ENCODE peak calls at places on chromosomes 2 and 18, in four cellular contexts. K is HepG2, A is GM12878, Y is SK-N-SH. R is an unnamed sample.

GRCh38 chr2:104872866-104873688 is 19.2 kb downstream of the POU3F3 start:
- DNase-seq in K (peak), A (no peak), Y (peak), R (peak)

GRCh38 chr2:792687-793086 is 115.5 kb upstream of the TMEM18 start:
- DNase-seq in K (no peak), A (no peak), Y (no peak), R (no peak)

GRCh38 chr2:73979021-73979420 is 5.7 kb upstream of the TET3 start:
- DNase-seq in K (no peak), A (no peak), Y (no peak), R (no peak)

GRCh38 chr2:43240762-43241150 is 14.3 kb upstream of the ZFP36L2 start:
- DNase-seq in K (no peak), A (no peak), Y (no peak), R (no peak)

GRCh38 chr2:228927028-228928010 is 343.8 kb downstream of the PID1 start:
- DNase-seq in K (no peak), A (no peak), Y (no peak), R (no peak)

GRCh38 chr2:154620490-154620889 is 78.0 kb upstream of the KCNJ3 start:
- DNase-seq in K (no peak), A (no peak), Y (no peak), R (no peak)

GRCh38 chr2:189157431-189157830 is 22.1 kb downstream of the COL5A2 start:
- DNase-seq in K (no peak), A (no peak), Y (no peak), R (no peak)

GRCh38 chr2:36478999-36479398 is 119.0 kb downstream of the FEZ2 start:
- DNase-seq in K (no peak), A (no peak), Y (no peak), R (no peak)

GRCh38 chr2:99854236-99854852 is 288.0 kb downstream of the AFF3 start:
- DNase-seq in K (no peak), A (no peak), Y (no peak), R (no peak)

GRCh38 chr2:236745420-236746210 is 176.0 kb downstream of the ACKR3 start:
- DNase-seq in K (peak), A (no peak), Y (no peak), R (peak)

DNA sequence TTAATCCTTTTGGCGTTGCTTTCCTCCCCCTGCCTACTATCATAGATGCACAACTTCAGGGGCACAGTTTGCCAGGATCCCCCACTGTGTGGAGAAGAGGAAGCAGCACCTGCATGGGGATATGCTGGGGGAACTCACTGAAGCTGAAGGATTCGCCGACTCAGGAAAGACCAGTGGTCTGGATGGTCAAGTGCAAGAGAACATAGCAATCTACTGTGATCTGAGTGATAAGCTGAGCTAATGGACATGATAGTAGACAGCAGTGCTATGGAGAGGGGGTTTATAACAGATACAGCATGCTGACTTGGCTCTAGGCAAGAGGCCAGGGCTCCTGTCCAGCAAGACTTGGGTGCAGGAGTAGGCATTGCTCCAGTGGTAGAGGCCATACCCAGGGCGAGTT is 124.4 kb upstream of the NRP2 start:
- DNase-seq in K (no peak), A (no peak), Y (peak), R (no peak)
- TF ChIP-seq CTCF in K (no peak), A (no peak), Y (no peak), R (no peak)

DNA sequence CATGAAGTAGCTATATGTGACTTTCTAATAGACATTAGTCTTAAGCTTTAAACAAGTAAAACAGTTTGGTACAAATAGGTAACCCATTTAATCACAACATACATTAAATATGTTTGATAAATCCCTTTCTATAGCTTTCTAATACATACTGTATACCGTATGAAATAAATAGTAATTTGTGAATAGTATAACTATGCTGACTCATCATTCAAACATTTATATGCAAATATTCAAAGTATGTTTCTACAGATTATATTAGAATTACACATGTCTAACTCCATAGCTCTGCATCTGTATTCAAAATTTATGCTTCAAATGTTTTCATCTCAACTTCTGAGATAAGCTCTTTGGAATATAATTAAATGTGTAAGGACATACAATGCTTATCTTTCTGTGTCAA is 142.7 kb upstream of the ZNF804A start:
- DNase-seq in K (no peak), A (no peak), Y (no peak), R (no peak)
- TF ChIP-seq PBX3 in K (no peak), A (no peak), Y (no peak), R (no peak)

DNA sequence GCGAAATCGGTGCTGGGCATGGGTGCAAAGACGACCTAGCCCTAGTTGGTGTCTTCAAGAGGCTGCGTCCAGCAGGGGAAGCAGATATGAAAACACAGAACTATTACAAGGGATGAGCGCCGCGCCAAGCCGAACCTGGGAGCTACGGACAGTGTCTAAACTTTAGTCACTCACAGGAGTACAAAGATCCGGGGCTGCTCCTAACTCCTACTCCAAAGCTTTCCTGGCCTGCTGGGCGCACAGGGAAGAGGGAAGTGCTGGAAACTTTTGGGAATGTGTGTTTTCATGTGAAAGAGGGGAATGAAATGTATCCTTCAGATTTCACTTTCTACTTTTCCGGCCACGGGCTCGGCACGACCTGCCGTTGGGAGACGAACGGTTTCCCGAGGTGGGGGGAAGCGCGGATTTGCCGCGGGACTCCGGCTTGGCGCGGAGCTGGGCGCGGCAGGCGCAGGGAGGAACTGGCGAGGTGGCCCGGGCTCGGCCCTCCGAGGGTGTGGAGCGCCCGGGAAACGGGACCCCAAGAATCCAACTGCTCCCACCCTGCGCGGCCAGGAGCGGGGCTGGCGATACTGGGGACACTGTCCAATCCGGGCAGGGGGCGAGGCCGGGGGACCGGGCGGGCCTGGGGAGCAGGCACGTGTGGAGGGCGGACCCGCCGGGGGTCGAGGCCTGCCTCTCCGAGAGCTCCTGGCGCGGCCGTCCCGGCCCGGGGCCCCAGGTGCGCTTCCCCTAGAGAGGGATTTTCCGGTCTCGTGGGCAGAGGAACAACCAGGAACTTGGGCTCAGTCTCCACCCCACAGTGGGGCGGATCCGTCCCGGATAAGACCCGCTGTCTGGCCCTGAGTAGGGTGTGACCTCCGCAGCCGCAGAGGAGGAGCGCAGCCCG is at the start of gene ANXA4:
- DNase-seq in K (peak), A (no peak), Y (peak), R (peak)
- TF ChIP-seq CTCF in K (no peak), A (peak), Y (peak), R (no peak)

DNA sequence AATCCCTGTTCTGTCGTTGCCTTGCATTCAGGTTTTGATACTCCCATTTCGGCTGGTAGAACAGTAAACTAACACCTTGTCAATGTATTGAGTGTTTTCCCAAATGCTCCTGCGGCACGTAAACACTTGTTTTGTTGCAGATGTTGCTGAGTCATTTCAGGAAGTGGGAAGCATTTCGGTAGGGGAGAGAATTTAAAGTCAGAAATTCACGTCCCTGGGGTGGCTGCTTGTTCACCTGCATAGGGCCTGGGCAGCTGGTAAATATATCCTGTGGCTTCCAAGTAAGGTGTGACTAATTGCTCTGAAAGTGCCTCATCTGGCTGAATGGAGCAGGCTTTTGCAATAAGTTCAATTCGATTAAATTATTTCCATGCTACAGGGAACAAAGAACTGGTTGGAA is 5.1 kb downstream of the GALR1 start:
- DNase-seq in K (no peak), A (no peak), Y (no peak), R (no peak)
- TF ChIP-seq PBX3 in K (no peak), A (no peak), Y (no peak), R (no peak)

GRCh38 chr2:12348216-12348615 is 368.5 kb upstream of the TRIB2 start:
- DNase-seq in K (no peak), A (no peak), Y (no peak), R (no peak)
- TF ChIP-seq CTCF in K (no peak), A (no peak), Y (no peak), R (no peak)

DNA sequence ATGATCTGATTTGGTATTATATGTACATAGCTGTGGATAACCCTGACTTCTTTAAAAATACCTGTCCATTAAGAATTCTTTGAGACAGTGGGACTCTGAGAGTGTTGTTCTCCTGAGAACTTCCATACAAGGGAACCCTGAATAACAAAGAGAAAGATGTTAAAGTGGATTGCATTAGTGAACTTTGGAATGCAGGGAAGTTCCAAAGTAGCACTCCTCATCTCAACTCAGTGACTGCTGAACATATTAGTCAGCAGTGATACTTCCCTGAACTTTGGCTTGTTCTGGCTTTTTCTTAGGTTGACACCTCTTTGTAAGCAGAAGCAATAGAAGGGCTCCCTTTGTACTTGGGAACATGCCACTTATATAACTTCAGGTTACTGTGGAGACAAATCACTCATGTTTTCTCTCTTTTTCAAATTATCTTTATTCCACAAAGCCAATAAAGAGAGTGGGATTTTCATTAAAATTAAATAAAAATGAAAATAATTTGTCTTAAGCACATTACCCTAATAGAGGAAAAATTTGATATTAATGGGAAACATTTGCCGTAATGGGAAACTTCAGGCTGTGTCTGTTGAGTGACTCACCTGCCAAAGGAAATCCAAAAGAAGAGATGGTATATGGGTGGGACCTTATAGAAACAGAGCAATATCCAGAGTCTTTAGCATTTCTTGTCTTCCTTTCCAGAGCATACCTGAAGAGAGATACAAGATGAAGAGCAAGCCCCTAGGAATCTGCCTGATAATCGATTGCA is 33.3 kb downstream of the CFLAR start:
- DNase-seq in K (peak), A (no peak), Y (no peak), R (peak)
- TF ChIP-seq PBX3 in K (no peak), A (no peak), Y (peak), R (no peak)

GRCh38 chr2:109547280-109547679 is 66.5 kb downstream of the SEPTIN10 start:
- DNase-seq in K (no peak), A (no peak), Y (no peak), R (no peak)
- TF ChIP-seq CTCF in K (no peak), A (no peak), Y (peak), R (no peak)

GRCh38 chr18:61334491-61334850 is 1.2 kb downstream of the CDH20 start:
- DNase-seq in K (no peak), A (no peak), Y (no peak), R (no peak)

GRCh38 chr18:61333271-61333745 is at the start of gene CDH20:
- DNase-seq in K (no peak), A (no peak), Y (no peak), R (no peak)

GRCh38 chr18:61334951-61335736 is 1.9 kb downstream of the CDH20 start:
- DNase-seq in K (no peak), A (no peak), Y (no peak), R (no peak)

GRCh38 chr18:61335737-61336555 is 2.7 kb downstream of the CDH20 start:
- DNase-seq in K (no peak), A (no peak), Y (no peak), R (no peak)

GRCh38 chr18:61333746-61334490 is 688 bp downstream of the CDH20 start:
- DNase-seq in K (no peak), A (no peak), Y (peak), R (no peak)
- TF ChIP-seq PBX3 in K (no peak), A (no peak), Y (no peak), R (no peak)

GRCh38 chr18:7196421-7196820 is 34.5 kb upstream of the LRRC30 start:
- DNase-seq in K (no peak), A (no peak), Y (no peak), R (no peak)
- TF ChIP-seq CTCF in K (no peak), A (no peak), Y (no peak), R (no peak)

R was measured in A549.